ENCODE peak calls at places on chromosomes 2 and 18, in ten cellular contexts. O is NCI-H774; T is activated CD4-positive, alpha-beta memory T cell treated with anti-CD3 and anti-CD28 coated beads, Interleukin-2, amount 10 ng/mL, durations not matched to agents 7 days and 5 days; M is SW480; B is activated T-helper 9 cell treated with anti-CD3 and anti-CD28 coated beads, Interleukin-2, amount 50 U/mL, for 16 hours; S is prostate gland; L is effector CD4-positive, alpha-beta T cell; X is T-helper 1 cell; I is non-pigmented ciliary epithelial cell; W is stimulated activated CD8-positive, alpha-beta memory T cell treated with anti-CD3 and anti-CD28 coated beads, Interleukin-4, amount 100 ng/mL, for 4 hours. E is an unnamed sample.

GRCh38 chr2:239913632-239914417 is 111.3 kb downstream of the NDUFA10 start:
- DNase-seq in O (no peak), T (peak), M (no peak), B (no peak), S (no peak), L (no peak), X (no peak), I (no peak), W (no peak), E (no peak)

GRCh38 chr2:161994766-161995165 is 79.2 kb downstream of the DPP4 start:
- DNase-seq in O (no peak), T (no peak), M (no peak), B (no peak), S (no peak), L (no peak), X (no peak), I (no peak), W (no peak), E (no peak)

GRCh38 chr2:10614940-10615339 is 74.8 kb downstream of the NOL10 start:
- DNase-seq in O (no peak), T (no peak), M (no peak), B (no peak), S (no peak), L (no peak), X (no peak), I (no peak), W (no peak), E (no peak)

GRCh38 chr2:122300758-122301157 is 545.3 kb downstream of the TSN start:
- DNase-seq in O (no peak), T (no peak), M (no peak), B (no peak), S (no peak), L (no peak), X (no peak), I (no peak), W (no peak), E (no peak)

GRCh38 chr2:11998218-11998617 is 251.8 kb downstream of the LPIN1 start:
- DNase-seq in O (no peak), T (no peak), M (no peak), B (no peak), S (no peak), L (no peak), X (no peak), I (no peak), W (no peak), E (no peak)

GRCh38 chr18:48440924-48441323 is 31.7 kb upstream of the ZBTB7C start:
- DNase-seq in O (no peak), T (no peak), M (no peak), B (no peak), S (no peak), L (no peak), X (no peak), I (no peak), W (no peak), E (no peak)

GRCh38 chr2:101223814-101224231 is 28.9 kb upstream of the CNOT11 start:
- DNase-seq in O (no peak), T (peak), M (no peak), B (peak), S (no peak), L (peak), X (peak), I (no peak), W (no peak), E (no peak)

GRCh38 chr2:170022692-170023091 is 155.3 kb upstream of the MYO3B start:
- DNase-seq in O (no peak), T (no peak), M (peak), B (no peak), S (no peak), L (no peak), X (no peak), I (peak), W (no peak), E (peak)

GRCh38 chr2:8658064-8658862 is 23.6 kb upstream of the ID2 start:
- DNase-seq in O (no peak), T (no peak), M (no peak), B (no peak), S (no peak), L (no peak), X (no peak), I (no peak), W (no peak), E (no peak)

GRCh38 chr2:164903214-164903613 is 52.1 kb downstream of the SLC38A11 start:
- DNase-seq in O (no peak), T (no peak), M (no peak), B (no peak), S (no peak), L (no peak), X (no peak), I (no peak), W (no peak), E (peak)

GRCh38 chr2:149538138-149538833 is 49.3 kb downstream of the MMADHC start:
- DNase-seq in O (no peak), T (no peak), M (no peak), B (no peak), S (no peak), L (no peak), X (no peak), I (no peak), W (no peak), E (no peak)

GRCh38 chr18:29560270-29560669 is 1383.3 kb upstream of the CDH2 start:
- DNase-seq in O (no peak), T (no peak), M (no peak), B (no peak), S (no peak), L (no peak), X (no peak), I (no peak), W (no peak), E (no peak)